ENCODE peak calls at places on chromosomes 13 and 19, in seven cellular contexts. N, B, X, J, D, L and M are unnamed samples.

GRCh38 chr19:7806234-7806633 is 23.8 kb upstream of the EVI5L start:
- DNase-seq in N (no peak), B (no peak), X (no peak), J (no peak), D (no peak), L (no peak), M (no peak)

GRCh38 chr19:3175761-3176714 is 2.5 kb upstream of the S1PR4 start:
- DNase-seq in N (peak; percentile 87), B (peak; percentile 65), X (no peak), J (no peak), D (no peak), L (peak; percentile 57), M (no peak)

GRCh38 chr13:73945871-73946270 is 188.3 kb downstream of the KLF12 start:
- DNase-seq in N (no peak), B (no peak), X (no peak), J (no peak), D (no peak), L (no peak), M (peak; percentile 37)

GRCh38 chr13:50126378-50127016 is 111.3 kb downstream of the KCNRG start:
- DNase-seq in N (peak; percentile 62), B (no peak), X (no peak), J (no peak), D (peak; percentile 27), L (no peak), M (peak; percentile 39)

GRCh38 chr13:42835012-42835411 is 53.6 kb downstream of the FAM216B start:
- DNase-seq in N (no peak), B (no peak), X (no peak), J (no peak), D (no peak), L (no peak), M (no peak)

GRCh38 chr13:72839831-72840426 is 58.0 kb downstream of the PIBF1 start:
- DNase-seq in N (peak; percentile 60), B (peak; percentile 47), X (peak; percentile 51), J (peak; percentile 32), D (peak; percentile 56), L (peak; percentile 3), M (peak; percentile 45)

GRCh38 chr13:85278851-85279250 is 520.4 kb downstream of the SLITRK6 start:
- DNase-seq in N (no peak), B (no peak), X (no peak), J (no peak), D (no peak), L (no peak), M (no peak)

GRCh38 chr13:113182046-113182445 is 23.6 kb downstream of the PROZ start:
- DNase-seq in N (no peak), B (no peak), X (no peak), J (no peak), D (no peak), L (no peak), M (no peak)

GRCh38 chr13:42643076-42643475 is 69.1 kb downstream of the TNFSF11 start:
- DNase-seq in N (no peak), B (no peak), X (no peak), J (no peak), D (no peak), L (no peak), M (no peak)

GRCh38 chr13:113145496-113145895 is 13.0 kb upstream of the PROZ start:
- DNase-seq in N (no peak), B (no peak), X (no peak), J (no peak), D (no peak), L (no peak), M (no peak)

GRCh38 chr13:27619711-27620376 is 485 bp downstream of the LNX2 start:
- DNase-seq in N (peak; percentile 7), B (no peak), X (no peak), J (peak; percentile 22), D (peak; percentile 7), L (no peak), M (peak; percentile 56)

GRCh38 chr19:7516878-7517277 is 975 bp downstream of the ZNF358 start:
- DNase-seq in N (no peak), B (no peak), X (no peak), J (no peak), D (no peak), L (no peak), M (no peak)

GRCh38 chr13:112726018-112726767 is 36.4 kb downstream of the ATP11A start:
- DNase-seq in N (no peak), B (no peak), X (no peak), J (no peak), D (no peak), L (no peak), M (no peak)

GRCh38 chr19:45975296-45975695 is 1.6 kb upstream of the NOVA2 start:
- DNase-seq in N (no peak), B (no peak), X (no peak), J (no peak), D (no peak), L (no peak), M (no peak)

GRCh38 chr13:90545070-90545840 is 802.2 kb upstream of the MIR17HG start:
- DNase-seq in N (no peak), B (no peak), X (no peak), J (no peak), D (no peak), L (no peak), M (no peak)

GRCh38 chr13:84362777-84363176 is 480.5 kb upstream of the SLITRK1 start:
- DNase-seq in N (no peak), B (no peak), X (no peak), J (no peak), D (no peak), L (no peak), M (no peak)

GRCh38 chr19:11860721-11861120 is 12.2 kb downstream of the ZNF439 start:
- DNase-seq in N (no peak), B (no peak), X (no peak), J (no peak), D (no peak), L (no peak), M (no peak)

GRCh38 chr19:27794444-27795042 is 1418.4 kb downstream of the UQCRFS1 start:
- DNase-seq in N (no peak), B (no peak), X (peak; percentile 61), J (peak; percentile 24), D (peak; percentile 16), L (no peak), M (no peak)

GRCh38 chr13:45341799-45342584 is 1.0 kb upstream of the TPT1 start:
- DNase-seq in N (no peak), B (no peak), X (no peak), J (no peak), D (no peak), L (no peak), M (no peak)

GRCh38 chr13:106139407-106139806 is 396.1 kb downstream of the EFNB2 start:
- DNase-seq in N (no peak), B (no peak), X (no peak), J (no peak), D (no peak), L (no peak), M (peak; percentile 82)

GRCh38 chr19:1287622-1288527 is 2.2 kb downstream of the EFNA2 start:
- DNase-seq in N (no peak), B (no peak), X (no peak), J (no peak), D (no peak), L (no peak), M (no peak)

GRCh38 chr13:98575009-98575866 is 1.7 kb downstream of the STK24 start:
- DNase-seq in N (no peak), B (no peak), X (no peak), J (no peak), D (no peak), L (no peak), M (peak; percentile 59)

GRCh38 chr13:26062853-26063444 is 11.1 kb upstream of the SHISA2 start:
- DNase-seq in N (peak; percentile 43), B (peak; percentile 31), X (no peak), J (no peak), D (peak; percentile 59), L (no peak), M (peak; percentile 64)

GRCh38 chr19:44903602-44904425 is 1.8 kb upstream of the APOE start:
- DNase-seq in N (peak; percentile 84), B (no peak), X (peak; percentile 98), J (peak; percentile 75), D (peak; percentile 80), L (no peak), M (peak; percentile 73)
- TF ChIP-seq MAX in N (peak; percentile 50), B (no peak), X (peak; percentile 42), J (no peak), D (peak; percentile 42), L (no peak), M (no peak)

GRCh38 chr19:37719927-37720265 is 335 bp upstream of the ZNF607 start:
- DNase-seq in N (no peak), B (no peak), X (no peak), J (no peak), D (no peak), L (no peak), M (no peak)

GRCh38 chr19:37718357-37718756 is 1.2 kb downstream of the ZNF607 start:
- DNase-seq in N (no peak), B (no peak), X (no peak), J (no peak), D (peak; percentile 10), L (no peak), M (no peak)

GRCh38 chr19:37719111-37719926 is at the start of gene ZNF607:
- DNase-seq in N (peak; percentile 98), B (peak; percentile 94), X (peak; percentile 96), J (peak; percentile 92), D (peak; percentile 91), L (peak; percentile 77), M (peak; percentile 91)

DNA sequence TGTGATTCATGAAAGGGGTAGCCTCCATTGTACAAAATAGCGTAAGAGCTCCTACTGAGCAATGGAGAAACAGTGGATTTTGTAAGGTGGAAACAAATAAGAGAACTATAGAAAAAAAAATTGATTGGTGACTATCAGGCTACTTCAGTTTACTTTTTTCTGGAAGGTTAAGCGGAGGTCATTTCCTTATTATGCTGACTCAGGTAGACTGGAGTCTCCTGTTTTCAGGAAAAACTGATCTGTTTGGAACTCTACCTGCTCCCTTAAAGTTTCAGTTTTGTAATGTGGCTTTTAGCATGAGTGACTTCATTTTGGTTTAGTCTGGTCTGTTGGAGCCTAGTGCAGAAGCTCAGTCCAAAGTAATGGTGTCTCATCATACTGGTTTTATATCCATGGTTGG is 3.4 kb downstream of the ZNF607 start:
- DNase-seq in N (no peak), B (no peak), X (no peak), J (no peak), D (no peak), L (no peak), M (no peak)
- H3K27ac ChIP-seq in N (no peak overlapping the region), B (no peak overlapping the region), X (no peak overlapping the region), J (no peak overlapping the region), D (no peak overlapping the region), L (no peak overlapping the region), M (no peak overlapping the region)

GRCh38 chr13:99982741-99983400 is 1.3 kb downstream of the ZIC2 start:
- DNase-seq in N (no peak), B (no peak), X (peak; percentile 51), J (no peak), D (no peak), L (no peak), M (no peak)
- TF ChIP-seq MAX in N (no peak), B (no peak), X (peak; percentile 25), J (no peak), D (no peak), L (no peak), M (no peak)

DNA sequence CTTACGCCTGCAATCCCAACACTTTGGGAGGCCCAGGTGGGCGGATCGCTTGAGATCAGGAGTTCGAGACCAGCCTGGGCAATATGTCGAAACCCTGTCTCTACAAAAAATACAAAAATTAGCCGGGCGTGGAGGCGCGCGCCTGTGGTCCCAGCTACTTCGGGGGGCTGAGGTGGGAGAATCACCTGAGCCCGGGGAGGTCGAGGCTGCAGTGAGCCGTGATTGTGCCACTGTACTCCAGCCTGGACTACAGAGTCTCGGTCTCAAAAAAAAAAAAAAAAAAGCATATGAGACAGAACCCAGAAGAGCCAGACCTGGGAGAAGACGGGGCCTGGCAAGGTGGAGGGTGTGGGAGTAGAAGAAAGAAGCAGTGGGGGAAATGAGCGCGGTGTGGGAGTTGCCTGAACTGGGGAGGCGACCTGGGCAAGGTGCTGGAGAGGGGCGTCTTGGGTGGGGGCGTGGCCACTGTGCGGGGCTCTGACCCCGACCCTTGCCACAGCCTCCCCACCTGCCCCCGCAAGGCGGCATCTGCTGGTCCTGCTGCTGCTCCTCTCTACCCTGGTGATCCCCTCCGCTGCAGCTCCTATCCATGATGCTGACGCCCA is 508 bp downstream of the DKKL1 start:
- DNase-seq in N (no peak), B (no peak), X (no peak), J (no peak), D (no peak), L (no peak), M (no peak)
- H3K27ac ChIP-seq in N (peak overlapping the region; percentile 73), B (peak overlapping the region; percentile 80), X (no peak overlapping the region), J (peak overlapping the region; percentile 73), D (no peak overlapping the region), L (no peak overlapping the region), M (no peak overlapping the region)